ENCODE peak calls at places on chromosomes 13 and 19, in four cellular contexts. N is left ventricle myocardium inferior, S is fibroblast of mammary gland, A is HFF-Myc. D is an unnamed sample.
A peak's percentile ranks its signal among the peaks of the same experiment; 100 is the strongest.

GRCh38 chr13:34156841-34157365 is 339.0 kb downstream of the RFC3 start:
- DNase-seq in N (peak; percentile 22), S (peak; percentile 94), A (peak; percentile 93), D (peak; percentile 95)

GRCh38 chr19:1045247-1045603 is 5.3 kb downstream of the ABCA7 start:
- DNase-seq in N (no peak), S (peak; percentile 40), A (no peak), D (no peak)

GRCh38 chr13:113364933-113365371 is 1.0 kb upstream of the GRTP1 start:
- DNase-seq in N (no peak), S (no peak), A (no peak), D (no peak)

GRCh38 chr19:12647047-12647446 is 19.5 kb downstream of the MAN2B1 start:
- DNase-seq in N (no peak), S (no peak), A (no peak), D (no peak)

GRCh38 chr13:86862137-86862536 is 809.0 kb upstream of the SLITRK5 start:
- DNase-seq in N (no peak), S (no peak), A (no peak), D (no peak)

GRCh38 chr13:109764474-109765292 is 21.7 kb downstream of the IRS2 start:
- DNase-seq in N (no peak), S (peak; percentile 59), A (no peak), D (peak; percentile 87)

GRCh38 chr19:45115809-45116615 is 23.0 kb downstream of the PPP1R37 start:
- DNase-seq in N (no peak), S (no peak), A (no peak), D (no peak)

GRCh38 chr13:110759710-110760109 is 46.2 kb downstream of the ING1 start:
- DNase-seq in N (no peak), S (peak; percentile 94), A (no peak), D (peak; percentile 58)

GRCh38 chr13:112142401-112142930 is 75.5 kb downstream of the SOX1 start:
- DNase-seq in N (no peak), S (no peak), A (no peak), D (no peak)

GRCh38 chr13:39538826-39539555 is 64.0 kb downstream of the LHFPL6 start:
- DNase-seq in N (no peak), S (peak; percentile 66), A (peak; percentile 48), D (peak; percentile 81)

GRCh38 chr19:58154679-58155648 is 4.4 kb upstream of the ZNF329 start:
- DNase-seq in N (peak; percentile 97), S (peak; percentile 90), A (peak; percentile 62), D (peak; percentile 98)

GRCh38 chr19:54533476-54533875 is 30.8 kb downstream of the LAIR2 start:
- DNase-seq in N (no peak), S (no peak), A (no peak), D (no peak)

GRCh38 chr13:87311165-87311564 is 360.0 kb upstream of the SLITRK5 start:
- DNase-seq in N (no peak), S (no peak), A (no peak), D (no peak)

DNA sequence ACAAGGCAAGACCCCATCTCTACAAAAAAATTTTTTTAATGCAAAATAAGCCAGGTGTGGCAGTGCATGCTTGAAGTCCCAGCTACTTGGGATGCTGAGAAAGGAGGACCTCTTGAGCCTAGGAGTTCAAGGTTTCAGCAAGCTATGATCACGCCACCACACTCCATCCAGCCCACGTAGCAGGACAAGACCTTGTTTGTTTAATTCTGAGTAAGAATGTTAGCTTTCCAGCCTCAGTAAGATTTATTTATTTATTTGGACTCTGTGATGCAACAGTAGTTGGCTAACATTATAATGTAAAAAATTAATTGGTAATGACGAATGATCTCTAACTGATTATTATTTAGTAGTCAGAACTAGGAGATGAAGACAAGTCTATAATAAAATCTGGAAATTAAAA is 23.3 kb downstream of the N4BP2L2 start:
- DNase-seq in N (no peak), S (peak; percentile 14), A (no peak), D (no peak)
- TF ChIP-seq CTCF in N (no peak), S (no peak), A (no peak), D (no peak)

GRCh38 chr13:79582896-79583295 is 101.9 kb downstream of the NDFIP2 start:
- DNase-seq in N (no peak), S (no peak), A (no peak), D (no peak)

GRCh38 chr13:79585033-79585432 is 104.1 kb downstream of the NDFIP2 start:
- DNase-seq in N (no peak), S (peak; percentile 38), A (no peak), D (no peak)

DNA sequence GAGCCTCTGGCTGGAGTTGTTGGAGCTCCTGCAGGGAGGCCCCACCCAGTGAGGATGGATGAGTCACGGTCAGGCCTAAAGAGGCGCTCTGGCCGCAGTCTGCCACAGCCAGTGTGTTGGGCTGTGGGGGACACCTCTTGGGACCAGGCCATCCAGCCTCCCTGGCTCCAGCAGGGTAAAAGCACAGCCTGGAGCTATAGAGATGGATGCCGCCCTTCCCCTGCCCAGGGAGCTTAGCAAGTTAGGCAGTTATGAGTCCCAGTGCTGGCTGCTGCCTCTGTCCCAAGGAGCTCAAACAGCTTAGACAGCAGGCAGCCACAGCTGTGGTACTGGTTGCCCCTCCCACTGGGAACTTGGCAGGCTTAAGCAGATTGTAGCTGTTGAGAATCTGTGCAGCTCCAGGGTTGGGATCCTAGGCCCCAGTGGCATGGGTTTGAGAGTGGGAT is 100.9 kb downstream of the NDFIP2 start:
- DNase-seq in N (peak; percentile 36), S (peak; percentile 32), A (peak; percentile 11), D (peak; percentile 76)
- H3K4me3 ChIP-seq in N (no peak overlapping the region), S (no peak overlapping the region), A (no peak overlapping the region), D (no peak overlapping the region)

DNA sequence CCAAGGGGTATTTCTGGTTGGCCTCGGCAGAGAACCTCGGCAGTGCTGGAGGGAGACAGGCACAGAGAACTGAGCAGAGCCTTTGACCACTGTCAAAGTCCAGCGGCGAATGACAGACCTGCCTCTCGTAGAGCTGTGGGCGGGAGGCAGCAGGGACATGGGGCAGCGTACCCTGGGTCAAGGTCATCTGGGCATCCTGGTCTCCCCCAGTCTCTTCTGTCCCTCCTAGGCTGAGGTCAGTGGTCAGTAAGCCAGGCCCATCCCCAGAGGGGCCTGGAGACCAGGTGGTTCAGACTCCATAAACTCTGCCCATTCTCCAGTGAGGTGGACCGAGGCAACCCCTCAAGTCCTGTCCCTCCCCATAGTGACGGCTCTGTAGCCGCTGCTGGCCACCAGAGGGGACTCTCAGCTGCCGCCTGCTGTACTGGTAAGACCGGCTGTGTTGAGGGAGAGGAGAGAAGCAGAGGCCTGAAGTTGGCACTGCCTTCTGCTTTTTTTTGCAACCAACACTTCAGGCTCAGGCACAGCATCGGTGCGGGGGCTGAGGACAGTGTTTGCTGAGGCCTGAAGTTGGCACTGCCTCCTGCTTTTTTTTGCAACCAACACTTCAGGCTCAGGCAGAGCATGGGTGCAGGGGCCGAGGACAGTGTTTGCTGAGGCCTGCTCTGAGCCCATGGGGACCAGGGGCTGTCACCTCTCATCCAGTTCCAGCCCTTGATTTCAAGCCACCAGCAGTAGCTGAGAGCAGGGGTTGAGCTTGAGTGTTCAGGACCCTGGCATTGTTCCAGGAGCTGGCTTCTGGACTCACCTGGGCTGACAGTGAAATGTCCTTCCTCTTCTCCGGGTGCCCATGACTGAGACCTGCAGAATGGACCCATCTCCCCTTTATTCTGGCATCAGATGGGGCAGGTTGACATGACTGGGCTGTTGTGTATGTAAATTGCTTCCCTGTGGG is at the start of gene PGLYRP2:
- DNase-seq in N (no peak), S (no peak), A (no peak), D (no peak)
- TF ChIP-seq CTCF in N (peak; percentile 48), S (no peak), A (no peak), D (no peak)

GRCh38 chr19:6392219-6393073 is 518 bp downstream of the GTF2F1 start:
- DNase-seq in N (no peak), S (no peak), A (no peak), D (no peak)
- H3K4me3 ChIP-seq in N (peak overlapping the region; percentile 85), S (peak overlapping the region; percentile 71), A (peak overlapping the region; percentile 97), D (peak overlapping the region; percentile 96)

GRCh38 chr19:3879656-3880055 is 829 bp upstream of the ATCAY start:
- DNase-seq in N (no peak), S (no peak), A (no peak), D (no peak)
- TF ChIP-seq CTCF in N (no peak), S (no peak), A (peak; percentile 29), D (no peak)

GRCh38 chr13:97020194-97020593 is 25.9 kb upstream of the OXGR1 start:
- DNase-seq in N (no peak), S (no peak), A (no peak), D (no peak)
- H3K4me3 ChIP-seq in N (no peak overlapping the region), S (no peak overlapping the region), A (no peak overlapping the region), D (no peak overlapping the region)